ENCODE peak calls at places on chromosomes 3 and 15, in ten cellular contexts. O is AG10803, V is heart left ventricle, H is coronary artery, U is mammary epithelial cell, A is keratinocyte, F is fibroblast of lung, G is H1, T is BE2C, W is neural progenitor cell. S is an unnamed sample.
A peak's percentile ranks its signal among the peaks of the same experiment; 100 is the strongest.

GRCh38 chr15:42845581-42845980 is 75.0 kb downstream of the TTBK2 start:
- DNase-seq in O (no peak), V (no peak), H (no peak), U (peak; percentile 73), A (no peak), F (no peak), G (no peak), T (no peak), W (no peak), S (peak; percentile 98)

GRCh38 chr3:59566481-59566975 is 516.7 kb upstream of the CFAP20DC start:
- DNase-seq in O (no peak), V (no peak), H (no peak), U (peak; percentile 94), A (peak; percentile 89), F (no peak), G (no peak), T (no peak), W (no peak), S (peak; percentile 99)

GRCh38 chr15:70347766-70348558 is 250.2 kb upstream of the TLE3 start:
- DNase-seq in O (no peak), V (no peak), H (peak; percentile 50), U (no peak), A (no peak), F (no peak), G (no peak), T (peak; percentile 48), W (no peak), S (no peak)

GRCh38 chr3:64224826-64225606 is at the start of gene PRICKLE2:
- DNase-seq in O (peak; percentile 90), V (peak; percentile 85), H (peak; percentile 94), U (peak; percentile 81), A (no peak), F (peak; percentile 92), G (no peak), T (peak; percentile 61), W (peak; percentile 92), S (peak; percentile 68)

GRCh38 chr15:74319596-74320357 is 47.7 kb downstream of the CYP11A1 start:
- DNase-seq in O (no peak), V (peak; percentile 43), H (no peak), U (no peak), A (no peak), F (no peak), G (no peak), T (no peak), W (peak; percentile 80), S (no peak)

GRCh38 chr3:178754852-178755510 is 218.7 kb downstream of the KCNMB2 start:
- DNase-seq in O (no peak), V (no peak), H (no peak), U (no peak), A (no peak), F (no peak), G (no peak), T (no peak), W (no peak), S (no peak)

GRCh38 chr3:191047930-191048329 is 151.1 kb upstream of the OSTN start:
- DNase-seq in O (no peak), V (no peak), H (no peak), U (peak; percentile 2), A (no peak), F (peak; percentile 1), G (no peak), T (no peak), W (no peak), S (no peak)

GRCh38 chr15:90991587-90992285 is 2.6 kb downstream of the PRC1 start:
- DNase-seq in O (no peak), V (no peak), H (no peak), U (no peak), A (no peak), F (no peak), G (no peak), T (no peak), W (no peak), S (no peak)

GRCh38 chr15:69224383-69224782 is 63.9 kb downstream of the GLCE start:
- DNase-seq in O (no peak), V (no peak), H (no peak), U (peak; percentile 21), A (no peak), F (no peak), G (no peak), T (no peak), W (peak; percentile 8), S (peak; percentile 9)

GRCh38 chr3:33652736-33653135 is 65.3 kb downstream of the CLASP2 start:
- DNase-seq in O (no peak), V (no peak), H (no peak), U (no peak), A (no peak), F (no peak), G (no peak), T (no peak), W (no peak), S (no peak)

GRCh38 chr3:173733029-173733652 is 335.6 kb downstream of the NLGN1 start:
- DNase-seq in O (peak; percentile 65), V (no peak), H (no peak), U (no peak), A (no peak), F (peak; percentile 55), G (no peak), T (no peak), W (no peak), S (peak; percentile 54)
- TF ChIP-seq CTCF in O (peak; percentile 78), V (peak; percentile 52), H (peak; percentile 33), U (peak; percentile 58), A (no peak), F (peak; percentile 35), G (peak; percentile 22), T (peak; percentile 45), W (peak; percentile 57), S (peak; percentile 62)

DNA sequence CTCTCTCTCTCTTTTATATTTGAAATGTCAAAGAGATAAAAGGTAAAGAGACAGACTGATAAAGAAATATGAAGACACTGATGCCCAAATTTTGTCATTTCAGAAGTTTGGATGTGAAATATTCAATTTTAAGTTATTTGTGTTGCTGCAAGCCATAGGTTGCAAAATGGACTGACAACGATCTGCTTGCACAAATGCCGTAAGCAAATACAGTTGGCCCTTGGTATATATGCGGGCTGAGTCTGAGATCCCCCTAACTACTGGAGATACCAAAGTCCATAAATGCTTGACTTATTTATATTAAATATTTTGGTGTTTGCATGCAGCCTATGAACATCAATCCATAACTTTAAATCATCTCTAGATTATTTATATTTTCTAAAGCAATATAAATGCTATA is 1459.1 kb upstream of the ALCAM start:
- DNase-seq in O (no peak), V (no peak), H (no peak), U (no peak), A (no peak), F (no peak), G (no peak), T (no peak), W (no peak), S (no peak)
- H3K4me3 ChIP-seq in O (no peak overlapping the region), V (no peak overlapping the region), H (no peak overlapping the region), U (no peak overlapping the region), A (no peak overlapping the region), F (no peak overlapping the region), G (no peak overlapping the region), T (no peak overlapping the region), W (no peak overlapping the region), S (no peak overlapping the region)

DNA sequence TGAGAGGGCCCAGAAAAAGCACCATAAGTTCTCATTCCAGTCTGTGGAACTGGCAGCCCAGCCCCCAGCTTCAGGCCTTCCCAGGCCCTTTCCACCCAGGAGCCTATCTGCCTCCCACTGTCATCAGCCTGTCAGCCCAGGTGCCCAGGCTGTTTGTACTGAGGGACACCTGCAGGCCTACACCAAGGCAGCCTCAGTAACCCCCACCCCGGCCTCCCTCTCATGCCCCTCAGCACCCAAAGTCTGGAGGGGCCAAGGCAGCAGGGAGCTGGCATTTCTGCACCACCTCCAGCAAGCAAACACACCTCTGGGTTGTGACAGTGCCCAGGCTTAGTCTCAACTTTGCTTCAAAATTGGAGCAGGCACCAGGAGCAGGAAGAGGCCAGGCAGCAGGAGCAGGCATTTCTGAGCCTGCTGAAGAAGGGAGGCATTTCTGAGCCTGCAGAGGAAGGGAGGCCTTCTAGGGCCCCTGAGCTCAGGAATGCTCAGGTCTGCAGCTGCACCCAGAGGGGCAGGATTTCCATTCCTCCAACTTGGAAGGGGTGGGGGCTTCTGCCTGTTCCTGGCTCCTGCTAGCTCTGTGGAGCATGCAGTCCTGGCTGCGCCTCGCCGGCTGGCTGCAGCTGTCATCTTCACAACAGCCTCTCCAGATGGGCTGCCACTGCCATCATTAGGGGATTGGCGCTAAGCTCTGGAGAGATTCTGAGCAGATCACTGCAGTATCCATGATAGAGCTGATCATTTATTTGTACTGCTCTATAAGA is 396.1 kb downstream of the UNC13C start:
- DNase-seq in O (no peak), V (no peak), H (no peak), U (no peak), A (no peak), F (no peak), G (no peak), T (no peak), W (peak; percentile 3), S (no peak)
- TF ChIP-seq CTCF in O (no peak), V (no peak), H (no peak), U (no peak), A (no peak), F (no peak), G (no peak), T (no peak), W (no peak), S (no peak)

GRCh38 chr3:119676771-119677640 is at the start of gene COX17:
- DNase-seq in O (peak; percentile 95), V (peak; percentile 97), H (peak; percentile 95), U (peak; percentile 96), A (peak; percentile 88), F (peak; percentile 95), G (peak; percentile 94), T (peak; percentile 86), W (peak; percentile 93), S (peak; percentile 97)
- H3K4me3 ChIP-seq in O (peak within 1 kb of the TSS; percentile 79), V (peak within 1 kb of the TSS; percentile 63), H (peak within 1 kb of the TSS; percentile 82), U (peak within 1 kb of the TSS; percentile 81), A (peak within 1 kb of the TSS; percentile 64), F (peak within 1 kb of the TSS; percentile 90), G (peak within 1 kb of the TSS; percentile 78), T (peak within 1 kb of the TSS; percentile 92), W (peak within 1 kb of the TSS; percentile 80), S (peak within 1 kb of the TSS; percentile 74)

DNA sequence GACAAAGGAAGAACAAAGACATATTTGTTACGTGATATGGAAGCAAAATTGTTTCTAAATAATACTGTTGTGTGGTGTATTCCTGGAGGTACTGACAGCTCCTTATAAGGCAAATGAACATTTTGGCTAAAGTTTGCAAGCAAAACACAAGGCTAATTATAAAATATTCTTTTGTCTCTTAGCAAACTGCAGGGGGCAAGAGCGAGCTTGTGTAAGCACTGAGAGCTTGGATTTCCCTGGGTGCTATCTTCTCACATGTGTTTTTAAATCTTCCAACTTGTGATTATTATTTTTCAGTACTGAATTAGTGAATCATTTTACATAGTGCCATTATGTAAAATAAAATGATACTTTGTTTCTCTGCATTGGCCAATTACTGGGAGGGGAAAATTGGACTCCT is 611.4 kb downstream of the AGBL1 start:
- DNase-seq in O (no peak), V (no peak), H (no peak), U (no peak), A (no peak), F (peak; percentile 3), G (no peak), T (peak; percentile 13), W (no peak), S (no peak)
- TF ChIP-seq CTCF in O (no peak), V (peak; percentile 40), H (no peak), U (no peak), A (no peak), F (no peak), G (no peak), T (peak; percentile 42), W (no peak), S (peak; percentile 10)

GRCh38 chr15:28909958-28910500 is 24.3 kb downstream of the APBA2 start:
- DNase-seq in O (no peak), V (no peak), H (no peak), U (no peak), A (no peak), F (no peak), G (no peak), T (no peak), W (no peak), S (no peak)
- H3K4me3 ChIP-seq in O (no peak overlapping the region), V (no peak overlapping the region), H (no peak overlapping the region), U (no peak overlapping the region), A (no peak overlapping the region), F (no peak overlapping the region), G (no peak overlapping the region), T (no peak overlapping the region), W (no peak overlapping the region), S (no peak overlapping the region)

S was measured in epithelial cell of esophagus.